ENCODE peak calls at places on chromosomes 7 and 10, in four cellular contexts. T is fibroblast of lung, K is heart left ventricle, G is PC-9. F is an unnamed sample.

GRCh38 chr7:99079104-99079503 is 64.8 kb downstream of the SMURF1 start:
- DNase-seq in T (no peak), K (no peak), G (no peak), F (no peak)

GRCh38 chr10:98269435-98269912 is 1.5 kb upstream of the LOXL4 start:
- DNase-seq in T (peak), K (peak), G (peak), F (peak)

GRCh38 chr10:59908808-59909143 is 2.4 kb upstream of the CCDC6 start:
- DNase-seq in T (no peak), K (no peak), G (no peak), F (no peak)

GRCh38 chr10:42973870-42974692 is 102.8 kb upstream of the RET start:
- DNase-seq in T (no peak), K (peak), G (no peak), F (no peak)

GRCh38 chr10:12971001-12971788 is 30.3 kb downstream of the CCDC3 start:
- DNase-seq in T (no peak), K (no peak), G (no peak), F (no peak)

GRCh38 chr7:92228100-92228499 is 17.6 kb downstream of the KRIT1 start:
- DNase-seq in T (no peak), K (no peak), G (no peak), F (no peak)

GRCh38 chr10:86348321-86349210 is 18.0 kb downstream of the GRID1 start:
- DNase-seq in T (no peak), K (no peak), G (no peak), F (no peak)

GRCh38 chr10:3782456-3783312 is 2.3 kb downstream of the KLF6 start:
- DNase-seq in T (peak), K (peak), G (peak), F (no peak)

GRCh38 chr10:101070098-101070497 is 8.3 kb downstream of the KAZALD1 start:
- DNase-seq in T (no peak), K (no peak), G (no peak), F (no peak)

GRCh38 chr10:129108994-129109393 is 358.0 kb upstream of the MGMT start:
- DNase-seq in T (no peak), K (no peak), G (no peak), F (no peak)

GRCh38 chr7:51222916-51223315 is 93.7 kb downstream of the COBL start:
- DNase-seq in T (no peak), K (no peak), G (no peak), F (no peak)

GRCh38 chr7:156020566-156020965 is 208.3 kb upstream of the SHH start:
- DNase-seq in T (no peak), K (no peak), G (no peak), F (no peak)

GRCh38 chr10:89491932-89492331 is 43.5 kb downstream of the SLC16A12 start:
- DNase-seq in T (no peak), K (no peak), G (no peak), F (no peak)
- TF ChIP-seq CTCF in T (no peak), K (no peak), G (no peak), F (no peak)

GRCh38 chr7:138477081-138477578 is 17.1 kb downstream of the TRIM24 start:
- DNase-seq in T (no peak), K (no peak), G (no peak), F (no peak)

GRCh38 chr7:138475377-138475776 is 15.3 kb downstream of the TRIM24 start:
- DNase-seq in T (no peak), K (no peak), G (no peak), F (no peak)

GRCh38 chr7:138480527-138480926 is 20.5 kb downstream of the TRIM24 start:
- DNase-seq in T (no peak), K (no peak), G (no peak), F (no peak)

GRCh38 chr7:138477581-138477980 is 17.5 kb downstream of the TRIM24 start:
- DNase-seq in T (no peak), K (no peak), G (no peak), F (no peak)

GRCh38 chr7:138478499-138478908 is 18.4 kb downstream of the TRIM24 start:
- DNase-seq in T (no peak), K (no peak), G (no peak), F (no peak)
- H3K27ac ChIP-seq in T (no peak), K (no peak), G (peak), F (no peak)

GRCh38 chr7:76330673-76331072 is 28.1 kb downstream of the YWHAG start:
- DNase-seq in T (no peak), K (no peak), G (no peak), F (no peak)

GRCh38 chr7:76334320-76334967 is 24.3 kb downstream of the YWHAG start:
- DNase-seq in T (no peak), K (no peak), G (no peak), F (no peak)

GRCh38 chr7:76336094-76336493 is 22.7 kb downstream of the YWHAG start:
- DNase-seq in T (no peak), K (no peak), G (no peak), F (no peak)

GRCh38 chr7:76332073-76332472 is 26.7 kb downstream of the YWHAG start:
- DNase-seq in T (no peak), K (no peak), G (no peak), F (no peak)

DNA sequence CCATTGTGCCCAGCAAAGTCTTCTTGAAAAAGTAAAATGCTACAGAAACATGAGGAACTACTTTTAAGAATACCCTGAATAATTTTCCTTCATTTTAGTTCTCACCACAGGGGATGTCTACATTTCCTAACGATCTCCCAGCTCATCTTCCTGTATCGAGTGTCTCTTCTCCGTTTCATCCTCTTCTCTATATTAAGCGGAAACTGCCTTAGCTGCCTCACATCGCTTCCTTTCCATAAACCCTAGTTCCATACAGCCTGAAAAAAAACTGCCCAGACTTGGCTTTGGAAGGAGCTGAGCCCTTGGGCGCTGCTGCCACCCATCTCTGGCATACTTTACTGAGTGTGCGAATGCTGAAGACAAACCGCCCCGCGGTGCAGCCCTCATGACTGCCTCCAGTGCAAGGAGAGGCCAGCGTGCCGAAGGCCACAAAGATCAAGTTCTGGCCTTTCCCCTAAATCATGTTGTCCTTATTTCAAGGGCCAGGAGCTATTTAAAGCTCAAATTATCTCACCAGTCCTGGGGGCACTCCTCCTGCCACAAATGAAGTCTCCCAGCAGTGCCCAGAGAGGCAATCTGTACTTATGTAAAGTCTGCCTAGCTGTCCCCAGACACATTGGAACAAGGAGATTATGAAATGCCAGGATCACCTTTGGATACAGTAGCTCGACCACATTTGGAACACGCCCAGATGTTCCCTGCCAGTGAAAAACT is 25.2 kb downstream of the YWHAG start:
- DNase-seq in T (peak), K (peak), G (no peak), F (no peak)
- TF ChIP-seq CTCF in T (no peak), K (no peak), G (no peak), F (no peak)

DNA sequence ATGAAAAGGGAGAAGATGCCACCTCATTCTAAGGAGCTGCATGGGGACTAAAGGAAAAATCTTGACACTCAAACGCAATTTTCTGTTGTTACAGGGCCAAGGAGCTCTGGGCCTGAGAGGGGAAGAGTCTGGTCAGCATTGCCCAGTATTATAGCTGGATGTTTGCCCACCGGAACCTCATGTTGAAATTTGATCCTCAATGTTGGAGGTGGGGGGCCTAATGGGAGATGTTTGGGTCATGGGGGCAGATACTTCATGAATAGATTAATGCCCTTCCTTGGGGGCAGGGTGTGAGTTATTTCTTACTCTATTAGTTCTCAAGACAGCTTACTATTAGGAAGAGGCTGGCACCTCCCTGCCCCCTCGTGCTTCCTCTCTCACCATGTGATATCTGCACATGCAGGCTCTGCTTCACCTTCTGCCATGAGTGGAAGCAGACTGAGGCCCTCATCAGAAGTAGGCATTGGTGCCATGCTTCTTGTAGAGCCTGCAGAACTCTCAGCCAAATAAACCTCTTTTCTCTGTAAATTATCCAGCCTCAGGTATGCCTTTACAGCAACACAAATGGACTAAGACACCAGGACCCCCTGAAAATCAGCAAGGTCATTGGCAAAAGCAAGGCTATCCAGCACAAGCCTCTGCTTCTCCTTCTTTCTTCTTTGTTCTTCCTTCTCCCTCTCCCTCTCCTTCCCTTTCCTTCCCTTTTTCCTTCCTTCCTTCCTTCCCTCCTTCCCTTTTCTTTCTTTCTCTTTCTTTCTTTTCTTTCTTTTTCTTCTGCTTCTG is 15.1 kb downstream of the GCK start:
- DNase-seq in T (no peak), K (no peak), G (no peak), F (no peak)
- H3K27ac ChIP-seq in T (no peak), K (no peak), G (no peak), F (no peak)

GRCh38 chr7:67359900-67360299 is 363.3 kb downstream of the TYW1 start:
- DNase-seq in T (no peak), K (no peak), G (no peak), F (no peak)

GRCh38 chr7:67361150-67361549 is 364.5 kb downstream of the TYW1 start:
- DNase-seq in T (no peak), K (no peak), G (no peak), F (no peak)

GRCh38 chr7:67364441-67365017 is 367.9 kb downstream of the TYW1 start:
- DNase-seq in T (no peak), K (no peak), G (no peak), F (no peak)
- TF ChIP-seq CTCF in T (no peak), K (no peak), G (no peak), F (no peak)

DNA sequence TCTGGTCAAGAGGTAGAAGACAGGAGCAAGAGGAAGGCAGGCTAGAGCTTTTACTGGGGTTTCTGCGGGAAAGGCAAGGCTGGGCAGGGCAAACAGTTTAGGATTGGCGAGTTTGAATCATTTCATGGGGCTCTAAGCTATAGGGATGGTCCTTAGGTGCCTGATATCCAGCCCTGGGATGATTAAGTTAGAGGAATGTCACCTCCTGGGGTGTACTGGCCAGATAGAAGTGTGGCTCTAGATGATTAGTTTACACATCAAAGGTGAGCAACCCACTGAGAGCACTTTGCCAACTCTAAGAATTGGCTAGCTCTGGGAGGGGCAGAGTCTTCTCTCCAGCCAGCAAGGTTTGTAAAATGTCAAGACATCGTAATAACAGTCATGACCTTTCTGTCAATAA is 52.4 kb downstream of the ZNF365 start:
- DNase-seq in T (no peak), K (no peak), G (no peak), F (no peak)
- H3K27ac ChIP-seq in T (no peak), K (no peak), G (no peak), F (no peak)